ENCODE peak calls at places on chromosomes 12 and 14, in eight cellular contexts. One of them, this sample, is unnamed.
A peak's percentile ranks its signal among the peaks of the same experiment; 100 is the strongest.

GRCh38 chr12:47551426-47551851 is 154.4 kb downstream of the RPAP3 start:
- DNase-seq in fibroblast of pulmonary artery: peak; percentile 43
- DNase-seq in sigmoid colon: no peak
- DNase-seq in MM.1S: no peak
- DNase-seq in dorsolateral prefrontal cortex: no peak
- DNase-seq in foreskin fibroblast: peak; percentile 22
- DNase-seq in astrocyte of the cerebellum: no peak
- DNase-seq in H1: no peak
- DNase-seq in this sample: no peak

GRCh38 chr14:93991212-93991611 is 5.9 kb upstream of the CCDC197 start:
- DNase-seq in MM.1S: no peak
- DNase-seq in foreskin fibroblast: no peak
- DNase-seq in sigmoid colon: no peak
- DNase-seq in H1: no peak
- DNase-seq in fibroblast of pulmonary artery: no peak
- DNase-seq in dorsolateral prefrontal cortex: no peak
- DNase-seq in astrocyte of the cerebellum: no peak
- DNase-seq in this sample: no peak

GRCh38 chr12:50799908-50800307 is 36.0 kb downstream of the ATF1 start:
- DNase-seq in H1: no peak
- DNase-seq in sigmoid colon: no peak
- DNase-seq in MM.1S: no peak
- DNase-seq in dorsolateral prefrontal cortex: no peak
- DNase-seq in astrocyte of the cerebellum: no peak
- DNase-seq in foreskin fibroblast: no peak
- DNase-seq in fibroblast of pulmonary artery: peak; percentile 22
- DNase-seq in this sample: no peak

GRCh38 chr12:47361389-47362031 is 281.8 kb upstream of the AMIGO2 start:
- DNase-seq in fibroblast of pulmonary artery: no peak
- DNase-seq in sigmoid colon: no peak
- DNase-seq in dorsolateral prefrontal cortex: no peak
- DNase-seq in foreskin fibroblast: no peak
- DNase-seq in astrocyte of the cerebellum: no peak
- DNase-seq in H1: no peak
- DNase-seq in MM.1S: peak; percentile 79
- DNase-seq in this sample: peak; percentile 16

GRCh38 chr14:105063041-105063440 is 2.2 kb downstream of the GPR132 start:
- DNase-seq in astrocyte of the cerebellum: no peak
- DNase-seq in H1: no peak
- DNase-seq in fibroblast of pulmonary artery: no peak
- DNase-seq in MM.1S: no peak
- DNase-seq in dorsolateral prefrontal cortex: no peak
- DNase-seq in sigmoid colon: no peak
- DNase-seq in foreskin fibroblast: no peak
- DNase-seq in this sample: no peak

GRCh38 chr14:101227611-101228594 is 324.4 kb upstream of the RTL1 start:
- DNase-seq in foreskin fibroblast: no peak
- DNase-seq in astrocyte of the cerebellum: no peak
- DNase-seq in sigmoid colon: no peak
- DNase-seq in fibroblast of pulmonary artery: no peak
- DNase-seq in dorsolateral prefrontal cortex: no peak
- DNase-seq in H1: peak; percentile 43
- DNase-seq in MM.1S: no peak
- DNase-seq in this sample: no peak

GRCh38 chr14:100155049-100155621 is 4.3 kb downstream of the DEGS2 start:
- DNase-seq in foreskin fibroblast: no peak
- DNase-seq in astrocyte of the cerebellum: no peak
- DNase-seq in H1: peak; percentile 93
- DNase-seq in fibroblast of pulmonary artery: peak; percentile 26
- DNase-seq in sigmoid colon: no peak
- DNase-seq in MM.1S: peak; percentile 6
- DNase-seq in dorsolateral prefrontal cortex: no peak
- DNase-seq in this sample: no peak

GRCh38 chr12:79194595-79194994 is 330.0 kb downstream of the SYT1 start:
- DNase-seq in foreskin fibroblast: peak; percentile 2
- DNase-seq in H1: no peak
- DNase-seq in MM.1S: no peak
- DNase-seq in astrocyte of the cerebellum: no peak
- DNase-seq in fibroblast of pulmonary artery: no peak
- DNase-seq in sigmoid colon: no peak
- DNase-seq in dorsolateral prefrontal cortex: no peak
- DNase-seq in this sample: no peak

GRCh38 chr12:109923038-109923437 is 23.0 kb downstream of the TCHP start:
- DNase-seq in MM.1S: no peak
- DNase-seq in sigmoid colon: no peak
- DNase-seq in H1: no peak
- DNase-seq in astrocyte of the cerebellum: no peak
- DNase-seq in dorsolateral prefrontal cortex: no peak
- DNase-seq in fibroblast of pulmonary artery: no peak
- DNase-seq in foreskin fibroblast: no peak
- DNase-seq in this sample: no peak

GRCh38 chr12:7751394-7751793 is 4.2 kb upstream of the CLEC4C start:
- DNase-seq in astrocyte of the cerebellum: no peak
- DNase-seq in MM.1S: no peak
- DNase-seq in fibroblast of pulmonary artery: no peak
- DNase-seq in H1: no peak
- DNase-seq in sigmoid colon: no peak
- DNase-seq in foreskin fibroblast: no peak
- DNase-seq in dorsolateral prefrontal cortex: no peak
- DNase-seq in this sample: no peak

GRCh38 chr12:65666876-65667275 is 157.4 kb upstream of the HMGA2 start:
- DNase-seq in H1: no peak
- DNase-seq in sigmoid colon: no peak
- DNase-seq in fibroblast of pulmonary artery: no peak
- DNase-seq in astrocyte of the cerebellum: no peak
- DNase-seq in dorsolateral prefrontal cortex: no peak
- DNase-seq in MM.1S: no peak
- DNase-seq in foreskin fibroblast: no peak
- DNase-seq in this sample: no peak

GRCh38 chr14:74019743-74020142 is 594 bp downstream of the BBOF1 start:
- DNase-seq in fibroblast of pulmonary artery: peak; percentile 81
- DNase-seq in MM.1S: no peak
- DNase-seq in sigmoid colon: no peak
- DNase-seq in H1: no peak
- DNase-seq in foreskin fibroblast: peak; percentile 32
- DNase-seq in dorsolateral prefrontal cortex: no peak
- DNase-seq in astrocyte of the cerebellum: peak; percentile 22
- DNase-seq in this sample: no peak

GRCh38 chr12:38556647-38557046 is 240.1 kb downstream of the ALG10B start:
- DNase-seq in astrocyte of the cerebellum: no peak
- DNase-seq in MM.1S: no peak
- DNase-seq in H1: no peak
- DNase-seq in sigmoid colon: no peak
- DNase-seq in dorsolateral prefrontal cortex: no peak
- DNase-seq in fibroblast of pulmonary artery: no peak
- DNase-seq in foreskin fibroblast: no peak
- DNase-seq in this sample: no peak

GRCh38 chr14:71529855-71530254 is 402.4 kb upstream of the RGS6 start:
- DNase-seq in fibroblast of pulmonary artery: peak; percentile 69
- DNase-seq in astrocyte of the cerebellum: peak; percentile 81
- DNase-seq in dorsolateral prefrontal cortex: no peak
- DNase-seq in H1: no peak
- DNase-seq in foreskin fibroblast: no peak
- DNase-seq in sigmoid colon: no peak
- DNase-seq in MM.1S: no peak
- DNase-seq in this sample: no peak

GRCh38 chr12:54144738-54145137 is 44.0 kb downstream of the SMUG1 start:
- DNase-seq in MM.1S: no peak
- DNase-seq in foreskin fibroblast: no peak
- DNase-seq in astrocyte of the cerebellum: no peak
- DNase-seq in H1: no peak
- DNase-seq in dorsolateral prefrontal cortex: no peak
- DNase-seq in fibroblast of pulmonary artery: no peak
- DNase-seq in sigmoid colon: no peak
- DNase-seq in this sample: no peak
- TF ChIP-seq CTCF in MM.1S: no peak
- TF ChIP-seq CTCF in foreskin fibroblast: no peak
- TF ChIP-seq CTCF in astrocyte of the cerebellum: no peak
- TF ChIP-seq CTCF in H1: no peak
- TF ChIP-seq CTCF in dorsolateral prefrontal cortex: no peak
- TF ChIP-seq CTCF in fibroblast of pulmonary artery: no peak
- TF ChIP-seq CTCF in sigmoid colon: no peak
- TF ChIP-seq CTCF in this sample: no peak

GRCh38 chr12:125683748-125684381 is 618.6 kb downstream of the AACS start:
- DNase-seq in foreskin fibroblast: no peak
- DNase-seq in fibroblast of pulmonary artery: no peak
- DNase-seq in H1: peak; percentile 99
- DNase-seq in sigmoid colon: no peak
- DNase-seq in dorsolateral prefrontal cortex: peak; percentile 23
- DNase-seq in MM.1S: no peak
- DNase-seq in astrocyte of the cerebellum: no peak
- DNase-seq in this sample: no peak

GRCh38 chr12:125687403-125687802 is 622.2 kb downstream of the AACS start:
- DNase-seq in H1: no peak
- DNase-seq in sigmoid colon: no peak
- DNase-seq in fibroblast of pulmonary artery: no peak
- DNase-seq in dorsolateral prefrontal cortex: no peak
- DNase-seq in foreskin fibroblast: no peak
- DNase-seq in MM.1S: no peak
- DNase-seq in astrocyte of the cerebellum: no peak
- DNase-seq in this sample: no peak

GRCh38 chr12:125685885-125686284 is 620.6 kb downstream of the AACS start:
- DNase-seq in H1: no peak
- DNase-seq in dorsolateral prefrontal cortex: no peak
- DNase-seq in fibroblast of pulmonary artery: no peak
- DNase-seq in astrocyte of the cerebellum: no peak
- DNase-seq in foreskin fibroblast: no peak
- DNase-seq in MM.1S: no peak
- DNase-seq in sigmoid colon: peak; percentile 76
- DNase-seq in this sample: no peak

GRCh38 chr12:125687820-125688219 is 622.6 kb downstream of the AACS start:
- DNase-seq in H1: no peak
- DNase-seq in foreskin fibroblast: no peak
- DNase-seq in dorsolateral prefrontal cortex: no peak
- DNase-seq in fibroblast of pulmonary artery: no peak
- DNase-seq in sigmoid colon: no peak
- DNase-seq in astrocyte of the cerebellum: no peak
- DNase-seq in MM.1S: no peak
- DNase-seq in this sample: no peak

DNA sequence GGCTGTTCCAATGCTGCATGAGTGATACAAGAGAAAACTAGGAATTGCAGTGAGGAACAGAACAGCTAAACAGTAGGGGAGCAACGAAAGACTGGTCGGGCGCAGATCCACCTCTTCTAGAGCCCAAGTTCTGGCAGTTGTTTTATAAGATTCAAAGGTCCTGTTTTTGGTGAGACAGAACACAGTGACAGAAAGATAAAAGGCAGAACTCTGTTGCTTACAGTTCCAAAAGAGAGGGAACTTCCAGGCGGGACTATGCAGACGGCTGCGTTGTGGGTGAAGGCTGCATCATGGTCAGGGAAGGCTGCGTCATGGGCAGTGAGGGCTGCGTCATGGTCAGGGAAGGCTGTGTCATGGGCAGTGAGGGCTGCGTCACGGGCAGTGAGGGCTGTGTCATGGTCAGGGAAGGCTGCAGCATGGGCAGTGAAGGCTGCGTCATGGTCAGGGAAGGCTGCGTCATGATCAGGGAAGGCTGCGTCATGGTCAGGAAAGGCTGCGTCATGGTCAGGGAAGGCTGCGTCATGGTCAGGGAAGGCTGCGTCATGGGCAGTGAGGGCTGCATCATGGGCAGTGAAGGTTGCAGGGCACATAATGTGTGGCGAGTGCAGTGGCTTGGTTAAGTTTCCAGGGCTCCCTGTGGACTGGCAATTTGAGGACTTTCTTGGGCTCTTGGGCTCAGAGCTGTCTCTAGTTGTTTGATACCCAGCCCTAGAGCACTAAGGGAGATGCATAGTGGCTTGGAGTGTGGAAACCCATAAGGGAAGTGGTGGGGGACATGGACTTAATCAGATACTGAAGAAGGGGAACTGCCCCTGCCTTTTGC is 619.9 kb downstream of the AACS start:
- DNase-seq in sigmoid colon: peak; percentile 92
- DNase-seq in MM.1S: no peak
- DNase-seq in H1: no peak
- DNase-seq in fibroblast of pulmonary artery: no peak
- DNase-seq in dorsolateral prefrontal cortex: no peak
- DNase-seq in astrocyte of the cerebellum: no peak
- DNase-seq in foreskin fibroblast: no peak
- DNase-seq in this sample: no peak
- H3K4me3 ChIP-seq in sigmoid colon: no peak overlapping the region
- H3K4me3 ChIP-seq in MM.1S: no peak overlapping the region
- H3K4me3 ChIP-seq in H1: no peak overlapping the region
- H3K4me3 ChIP-seq in fibroblast of pulmonary artery: no peak overlapping the region
- H3K4me3 ChIP-seq in dorsolateral prefrontal cortex: no peak overlapping the region
- H3K4me3 ChIP-seq in astrocyte of the cerebellum: no peak overlapping the region
- H3K4me3 ChIP-seq in foreskin fibroblast: no peak overlapping the region
- H3K4me3 ChIP-seq in this sample: no peak overlapping the region

DNA sequence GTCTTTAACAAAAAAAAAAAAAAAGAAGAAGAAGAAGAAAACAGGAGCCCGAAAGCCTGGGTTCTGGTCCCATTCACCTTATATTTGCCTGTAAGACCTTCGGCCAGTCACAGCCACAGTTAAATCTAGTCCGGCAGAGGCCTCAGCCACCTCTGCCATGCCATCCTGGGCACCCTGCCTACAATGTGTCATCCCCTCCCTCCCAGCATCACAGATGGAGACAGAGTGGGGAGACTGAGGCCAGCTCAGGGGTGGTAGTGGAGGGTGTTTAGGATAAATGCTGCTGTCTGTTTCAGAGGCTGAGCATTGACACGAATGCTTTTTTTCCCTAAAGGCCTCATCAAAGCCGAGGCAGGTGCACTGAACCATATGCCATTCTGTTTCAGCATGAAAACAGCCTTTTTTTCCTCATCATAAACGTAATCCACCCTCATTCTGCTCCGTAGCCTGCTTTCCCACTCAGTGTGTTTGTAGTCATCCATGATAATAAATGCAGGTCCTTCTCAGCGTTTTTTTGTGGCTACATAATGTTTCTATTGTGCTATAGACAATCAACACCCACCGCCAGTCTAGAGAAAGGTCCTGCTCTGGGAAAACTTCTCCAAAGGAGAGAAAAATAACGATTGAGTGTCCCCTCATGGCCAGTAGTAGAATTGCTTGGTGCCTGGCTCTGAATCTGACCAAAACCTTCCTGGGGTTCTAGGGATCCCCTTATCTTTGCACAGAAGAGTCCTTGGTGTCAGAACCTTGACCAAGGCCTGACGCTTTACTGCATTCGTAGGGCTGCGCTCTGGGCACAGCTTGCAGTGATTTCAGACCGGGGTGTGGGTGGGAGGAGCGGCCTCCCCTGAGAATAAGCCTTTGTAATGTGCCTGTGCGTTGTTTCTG is 41.1 kb upstream of the TSPAN9 start:
- DNase-seq in dorsolateral prefrontal cortex: peak; percentile 44
- DNase-seq in fibroblast of pulmonary artery: peak; percentile 44
- DNase-seq in H1: no peak
- DNase-seq in MM.1S: no peak
- DNase-seq in sigmoid colon: no peak
- DNase-seq in astrocyte of the cerebellum: no peak
- DNase-seq in foreskin fibroblast: no peak
- DNase-seq in this sample: no peak
- TF ChIP-seq CTCF in dorsolateral prefrontal cortex: peak; percentile 76
- TF ChIP-seq CTCF in fibroblast of pulmonary artery: peak; percentile 51
- TF ChIP-seq CTCF in H1: peak; percentile 48
- TF ChIP-seq CTCF in MM.1S: no peak
- TF ChIP-seq CTCF in sigmoid colon: no peak
- TF ChIP-seq CTCF in astrocyte of the cerebellum: peak; percentile 73
- TF ChIP-seq CTCF in foreskin fibroblast: peak; percentile 36
- TF ChIP-seq CTCF in this sample: peak; percentile 36

GRCh38 chr12:9750276-9751203 is 10.2 kb downstream of the CD69 start:
- DNase-seq in sigmoid colon: peak; percentile 69
- DNase-seq in dorsolateral prefrontal cortex: peak; percentile 15
- DNase-seq in fibroblast of pulmonary artery: peak; percentile 73
- DNase-seq in astrocyte of the cerebellum: peak; percentile 36
- DNase-seq in MM.1S: peak; percentile 73
- DNase-seq in H1: no peak
- DNase-seq in foreskin fibroblast: peak; percentile 37
- DNase-seq in this sample: no peak
- H3K4me3 ChIP-seq in sigmoid colon: no peak overlapping the region
- H3K4me3 ChIP-seq in dorsolateral prefrontal cortex: peak overlapping the region; percentile 49
- H3K4me3 ChIP-seq in fibroblast of pulmonary artery: peak overlapping the region; percentile 8
- H3K4me3 ChIP-seq in astrocyte of the cerebellum: no peak overlapping the region
- H3K4me3 ChIP-seq in MM.1S: peak overlapping the region; percentile 37
- H3K4me3 ChIP-seq in H1: no peak overlapping the region
- H3K4me3 ChIP-seq in foreskin fibroblast: no peak overlapping the region
- H3K4me3 ChIP-seq in this sample: no peak overlapping the region